ENCODE peak calls at places on chromosomes 4 and X, in four cellular contexts. B is dorsolateral prefrontal cortex, P is GM12878, U is hepatocyte. T is an unnamed sample.

GRCh38 chrX:16136080-16136479 is 12.7 kb downstream of the GRPR start:
- DNase-seq in B (no peak), P (no peak), U (no peak), T (peak; percentile 3)

GRCh38 chr4:22739933-22740332 is 47.2 kb downstream of the GBA3 start:
- DNase-seq in B (no peak), P (no peak), U (no peak), T (no peak)

GRCh38 chr4:16122784-16123183 is 39.0 kb upstream of the PROM1 start:
- DNase-seq in B (no peak), P (no peak), U (no peak), T (no peak)

GRCh38 chrX:84046403-84046984 is 141.5 kb downstream of the RPS6KA6 start:
- DNase-seq in B (no peak), P (no peak), U (peak; percentile 26), T (peak; percentile 37)

GRCh38 chr4:17447675-17448298 is 64.1 kb downstream of the QDPR start:
- DNase-seq in B (no peak), P (peak; percentile 37), U (peak; percentile 85), T (peak; percentile 86)

GRCh38 chrX:119655125-119655524 is 37.8 kb downstream of the SEPTIN6 start:
- DNase-seq in B (no peak), P (no peak), U (peak; percentile 64), T (peak; percentile 90)

GRCh38 chrX:9204560-9204959 is 170.6 kb upstream of the FAM9B start:
- DNase-seq in B (no peak), P (no peak), U (no peak), T (peak; percentile 59)

GRCh38 chr4:182495111-182495510 is 251.9 kb downstream of the TENM3 start:
- DNase-seq in B (no peak), P (no peak), U (no peak), T (no peak)

GRCh38 chr4:174154455-174154854 is 129.0 kb downstream of the FBXO8 start:
- DNase-seq in B (no peak), P (no peak), U (peak; percentile 42), T (peak; percentile 92)
- H3K4me3 ChIP-seq in B (peak overlapping the region; percentile 24), P (no peak overlapping the region), U (peak overlapping the region; percentile 2), T (peak overlapping the region; percentile 36)

DNA sequence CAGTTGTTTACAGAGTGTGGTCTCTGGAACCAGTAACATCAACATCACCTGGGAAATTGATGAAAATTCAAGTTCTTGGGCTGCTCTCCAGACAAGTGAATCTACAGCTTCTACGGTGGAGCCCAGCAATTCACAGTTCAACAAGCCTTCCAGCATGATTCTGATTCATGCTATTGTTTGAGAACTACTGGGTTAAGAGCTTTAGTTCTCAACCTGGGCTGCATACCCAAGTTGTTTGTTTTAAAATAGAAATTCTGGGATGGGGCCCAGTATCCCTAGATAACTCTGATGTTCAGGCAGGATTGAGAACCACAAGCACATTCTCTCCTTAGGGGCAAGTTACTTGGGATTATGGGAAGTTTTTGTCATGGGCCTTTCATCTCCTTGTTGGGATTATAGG is 37.9 kb upstream of the PGK1 start:
- DNase-seq in B (no peak), P (no peak), U (no peak), T (peak; percentile 24)
- TF ChIP-seq CTCF in B (no peak), P (no peak), U (no peak), T (no peak)

GRCh38 chr4:73422458-73422752 is 13.6 kb upstream of the AFP start:
- DNase-seq in B (no peak), P (no peak), U (no peak), T (no peak)

GRCh38 chr4:73421708-73422457 is 14.1 kb upstream of the AFP start:
- DNase-seq in B (no peak), P (no peak), U (no peak), T (no peak)

GRCh38 chr4:73418677-73419076 is 14.6 kb downstream of the ALB start:
- DNase-seq in B (no peak), P (no peak), U (no peak), T (no peak)

GRCh38 chr4:73419106-73420038 is 15.3 kb downstream of the ALB start:
- DNase-seq in B (no peak), P (no peak), U (no peak), T (no peak)

GRCh38 chr4:73420615-73421014 is 15.4 kb upstream of the AFP start:
- DNase-seq in B (no peak), P (no peak), U (no peak), T (no peak)
- H3K4me3 ChIP-seq in B (no peak overlapping the region), P (no peak overlapping the region), U (no peak overlapping the region), T (no peak overlapping the region)

DNA sequence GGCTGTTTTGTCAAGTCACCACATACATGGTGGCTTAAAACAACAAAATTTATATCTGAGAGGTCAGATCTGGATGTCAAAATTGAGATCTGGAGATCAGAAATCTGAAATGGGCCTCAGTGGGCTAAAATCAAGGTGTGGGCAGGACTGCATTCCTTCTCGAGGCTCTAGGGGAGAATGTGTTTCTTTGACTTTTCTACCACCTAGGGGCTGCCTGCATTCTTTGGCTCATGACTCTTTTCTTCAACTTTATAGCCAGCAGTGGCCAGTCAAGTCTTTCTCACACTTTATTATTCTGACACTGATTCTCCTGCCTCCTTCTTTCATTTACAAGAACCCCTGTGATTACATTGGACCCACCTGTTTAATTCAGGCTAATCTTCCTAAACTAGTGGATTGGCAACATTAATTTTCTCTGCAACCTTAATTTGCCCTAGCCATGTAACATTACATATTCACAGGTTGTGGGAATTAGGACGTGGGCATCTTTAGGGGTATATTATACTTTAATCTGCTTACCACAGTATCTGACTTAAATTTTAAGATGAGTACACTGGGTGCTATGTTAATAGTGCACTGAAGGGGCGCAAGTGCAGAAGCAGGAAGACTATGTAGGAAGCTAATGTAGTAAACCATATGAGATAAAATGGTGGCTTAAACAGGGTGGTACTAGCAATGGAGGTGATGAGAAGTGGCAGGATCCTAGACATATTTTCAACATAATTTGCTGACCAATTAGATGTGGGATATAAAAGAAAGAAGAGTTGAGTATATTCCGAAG is 188.0 kb downstream of the SLC4A4 start:
- DNase-seq in B (no peak), P (no peak), U (no peak), T (no peak)
- TF ChIP-seq CTCF in B (no peak), P (no peak), U (no peak), T (no peak)

GRCh38 chr4:125316391-125316780 is 1.6 kb downstream of the FAT4 start:
- DNase-seq in B (peak; percentile 49), P (no peak), U (peak; percentile 57), T (no peak)

GRCh38 chr4:125314676-125315570 is at the start of gene FAT4:
- DNase-seq in B (peak; percentile 92), P (no peak), U (peak; percentile 96), T (peak; percentile 97)

GRCh38 chr4:125315571-125316390 is 1.0 kb downstream of the FAT4 start:
- DNase-seq in B (peak; percentile 77), P (no peak), U (peak; percentile 79), T (peak; percentile 48)

GRCh38 chr4:125313497-125313896 is 1.3 kb upstream of the FAT4 start:
- DNase-seq in B (no peak), P (no peak), U (peak; percentile 92), T (peak; percentile 93)

GRCh38 chr4:125313989-125314602 is 659 bp upstream of the FAT4 start:
- DNase-seq in B (no peak), P (no peak), U (peak; percentile 8), T (no peak)
- H3K4me3 ChIP-seq in B (peak overlapping the region; percentile 77), P (no peak overlapping the region), U (peak overlapping the region; percentile 6), T (peak overlapping the region; percentile 88)

GRCh38 chr4:2465032-2465431 is 3.9 kb upstream of the RNF4 start:
- DNase-seq in B (peak; percentile 12), P (no peak), U (no peak), T (no peak)
- TF ChIP-seq CTCF in B (no peak), P (no peak), U (no peak), T (no peak)